ENCODE peak calls at places on chromosomes 1 and 21, in eight cellular contexts. O, E, X, A, F, L, I and T are unnamed samples.

GRCh38 chr1:22780696-22781095 is 70.1 kb downstream of the EPHB2 start:
- DNase-seq in O (peak; percentile 39), E (peak; percentile 64), X (peak; percentile 66), A (peak; percentile 37), F (peak; percentile 2), L (no peak), I (peak; percentile 86), T (no peak)

GRCh38 chr1:78250201-78250600 is 204.4 kb downstream of the GIPC2 start:
- DNase-seq in O (no peak), E (no peak), X (no peak), A (no peak), F (no peak), L (no peak), I (no peak), T (no peak)

GRCh38 chr1:42936309-42937078 is 22.2 kb downstream of the SLC2A1 start:
- DNase-seq in O (peak; percentile 92), E (peak; percentile 75), X (no peak), A (peak; percentile 92), F (peak; percentile 32), L (no peak), I (no peak), T (peak; percentile 85)

GRCh38 chr1:220825819-220826551 is 39.3 kb downstream of the MTARC1 start:
- DNase-seq in O (no peak), E (no peak), X (no peak), A (peak; percentile 41), F (no peak), L (no peak), I (no peak), T (no peak)

GRCh38 chr1:214694769-214695168 is 91.8 kb downstream of the CENPF start:
- DNase-seq in O (peak; percentile 37), E (no peak), X (no peak), A (no peak), F (no peak), L (no peak), I (no peak), T (no peak)

GRCh38 chr1:188188317-188188716 is 1359.6 kb downstream of the PLA2G4A start:
- DNase-seq in O (no peak), E (no peak), X (no peak), A (no peak), F (no peak), L (no peak), I (no peak), T (no peak)

GRCh38 chr1:64505232-64505943 is 35.5 kb downstream of the CACHD1 start:
- DNase-seq in O (no peak), E (no peak), X (peak; percentile 89), A (no peak), F (no peak), L (peak; percentile 27), I (peak; percentile 94), T (peak; percentile 68)

GRCh38 chr1:115437146-115437639 is 99.1 kb upstream of the NGF start:
- DNase-seq in O (no peak), E (no peak), X (no peak), A (no peak), F (no peak), L (no peak), I (no peak), T (no peak)

GRCh38 chr1:209873067-209873810 is 45.5 kb downstream of the UTP25 start:
- DNase-seq in O (peak; percentile 68), E (no peak), X (no peak), A (peak; percentile 50), F (no peak), L (no peak), I (no peak), T (no peak)

GRCh38 chr1:190320952-190321351 is 156.7 kb downstream of the BRINP3 start:
- DNase-seq in O (peak; percentile 75), E (peak; percentile 28), X (peak; percentile 34), A (no peak), F (no peak), L (no peak), I (peak; percentile 3), T (peak; percentile 18)

GRCh38 chr1:55987491-55988255 is 591.7 kb downstream of the PLPP3 start:
- DNase-seq in O (no peak), E (no peak), X (peak; percentile 6), A (no peak), F (no peak), L (peak; percentile 19), I (no peak), T (no peak)

GRCh38 chr21:28705616-28706015 is 287.1 kb downstream of the LTN1 start:
- DNase-seq in O (no peak), E (no peak), X (no peak), A (peak; percentile 4), F (no peak), L (no peak), I (no peak), T (no peak)

GRCh38 chr21:32004281-32004680 is 131.5 kb downstream of the HUNK start:
- DNase-seq in O (no peak), E (no peak), X (no peak), A (peak; percentile 14), F (no peak), L (no peak), I (no peak), T (no peak)

GRCh38 chr21:45011911-45012660 is 62.3 kb upstream of the ADARB1 start:
- DNase-seq in O (peak; percentile 99), E (peak; percentile 65), X (peak; percentile 89), A (peak; percentile 94), F (no peak), L (no peak), I (no peak), T (peak; percentile 93)

GRCh38 chr1:192741095-192741494 is 67.7 kb upstream of the RGS2 start:
- DNase-seq in O (no peak), E (no peak), X (no peak), A (no peak), F (no peak), L (no peak), I (no peak), T (no peak)

GRCh38 chr1:239976130-239976968 is 115.3 kb upstream of the FMN2 start:
- DNase-seq in O (peak; percentile 86), E (peak; percentile 22), X (peak; percentile 71), A (peak; percentile 69), F (peak; percentile 55), L (peak; percentile 78), I (peak; percentile 60), T (peak; percentile 78)

GRCh38 chr1:18329469-18329868 is 151.3 kb upstream of the KLHDC7A start:
- DNase-seq in O (no peak), E (no peak), X (no peak), A (no peak), F (no peak), L (no peak), I (no peak), T (no peak)

GRCh38 chr1:18333220-18333619 is 147.5 kb upstream of the KLHDC7A start:
- DNase-seq in O (no peak), E (no peak), X (no peak), A (no peak), F (no peak), L (no peak), I (no peak), T (no peak)

GRCh38 chr1:18336811-18337210 is 143.9 kb upstream of the KLHDC7A start:
- DNase-seq in O (no peak), E (no peak), X (no peak), A (no peak), F (no peak), L (no peak), I (no peak), T (no peak)

GRCh38 chr1:18328803-18329202 is 151.9 kb upstream of the KLHDC7A start:
- DNase-seq in O (no peak), E (no peak), X (no peak), A (no peak), F (no peak), L (no peak), I (peak; percentile 56), T (no peak)

DNA sequence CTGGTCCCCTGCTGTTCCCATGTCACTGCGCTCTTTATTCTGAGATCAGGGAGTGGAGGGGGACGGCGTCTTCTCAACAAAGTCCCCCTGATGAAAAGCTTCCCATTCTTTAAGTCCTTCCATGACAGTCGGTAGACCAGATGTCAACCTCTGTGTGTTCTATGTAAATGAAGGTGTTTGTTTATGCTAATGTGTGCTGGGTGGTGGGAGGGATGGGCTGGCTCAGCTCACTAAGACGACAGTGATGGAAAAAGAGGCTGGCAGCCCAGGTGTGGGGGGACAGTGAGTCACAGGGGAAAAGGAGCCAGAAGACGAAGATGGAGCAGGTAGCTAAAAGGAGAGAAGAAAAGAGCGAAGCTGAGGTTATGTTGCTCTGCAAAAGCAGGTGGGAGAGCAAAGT is 148.1 kb upstream of the KLHDC7A start:
- DNase-seq in O (no peak), E (no peak), X (peak; percentile 70), A (no peak), F (no peak), L (no peak), I (no peak), T (no peak)
- TF ChIP-seq EZH2phosphoT487 in O (no peak), E (no peak), X (no peak), A (no peak), F (no peak), L (no peak), I (no peak), T (no peak)

DNA sequence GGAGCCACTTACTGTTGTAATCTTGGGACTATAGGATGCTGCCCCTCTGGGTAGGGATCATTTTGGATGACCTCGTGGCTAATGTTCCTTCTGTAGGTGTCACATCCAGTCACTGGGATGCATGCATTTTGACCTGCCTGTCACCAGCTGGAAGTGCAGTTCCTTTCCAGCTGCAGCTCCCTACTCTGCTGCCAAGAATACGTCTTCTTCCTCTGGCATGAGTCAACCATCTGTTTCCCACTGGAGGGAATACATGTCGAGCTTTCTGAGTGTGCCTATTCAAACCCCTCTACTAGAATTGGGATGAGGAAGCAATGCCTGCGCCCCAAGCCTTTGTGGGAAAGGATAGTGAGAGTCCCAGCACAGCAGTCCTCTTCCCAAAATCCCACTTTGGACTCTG is 415.5 kb upstream of the ADAMTS5 start:
- DNase-seq in O (no peak), E (no peak), X (no peak), A (no peak), F (no peak), L (no peak), I (no peak), T (no peak)
- H3K9me3 ChIP-seq in O (peaks cover 11% of the 10 kb centered on the region), E (peaks cover 19% of the 10 kb centered on the region), X (no peaks in the 10 kb centered on the region), A (no peaks in the 10 kb centered on the region), F (no peaks in the 10 kb centered on the region), L (no peaks in the 10 kb centered on the region), I (no peaks in the 10 kb centered on the region), T (no peaks in the 10 kb centered on the region)

GRCh38 chr1:156645666-156646065 is 3.7 kb downstream of the BCAN start:
- DNase-seq in O (no peak), E (no peak), X (no peak), A (no peak), F (no peak), L (no peak), I (no peak), T (no peak)
- H2AFZ ChIP-seq in O (no peak overlapping the region), E (no peak overlapping the region), X (no peak overlapping the region), A (no peak overlapping the region), F (no peak overlapping the region), L (no peak overlapping the region), I (no peak overlapping the region), T (no peak overlapping the region)

DNA sequence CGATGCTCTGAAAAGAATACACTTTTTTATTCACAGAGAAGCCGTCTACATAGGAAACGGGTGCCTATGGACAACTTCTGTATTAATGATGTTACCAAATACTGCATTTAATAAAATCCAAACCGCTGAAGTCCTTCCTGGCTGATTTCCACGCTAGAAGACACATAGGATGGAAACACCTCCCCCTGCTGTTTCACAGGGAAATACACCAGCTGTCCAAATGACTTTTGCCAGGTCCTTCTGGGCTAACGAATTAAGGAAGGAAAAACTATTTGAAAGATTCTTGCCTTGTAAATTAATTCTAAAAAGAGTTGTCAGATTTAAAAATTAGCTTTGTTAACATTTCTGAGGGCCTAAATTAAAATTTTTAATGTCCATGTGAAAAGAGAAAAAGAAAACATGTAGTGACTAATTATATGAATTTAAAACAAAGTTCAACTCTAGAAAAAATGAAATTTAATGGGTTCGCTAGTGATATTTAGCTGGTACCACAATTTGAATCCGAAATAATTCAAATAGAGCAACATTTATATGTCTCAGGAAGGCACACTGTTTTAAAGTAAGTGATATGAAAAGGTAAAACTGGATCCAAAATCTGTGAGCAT is 146.0 kb downstream of the RERE start:
- DNase-seq in O (peak; percentile 71), E (peak; percentile 22), X (peak; percentile 77), A (peak; percentile 92), F (peak; percentile 46), L (peak; percentile 33), I (peak; percentile 60), T (peak; percentile 81)
- TF ChIP-seq EZH2phosphoT487 in O (no peak), E (no peak), X (no peak), A (no peak), F (no peak), L (no peak), I (no peak), T (no peak)